ENCODE peak calls at places on chromosomes 4 and X, in four cellular contexts. One of them, this sample, is unnamed.

GRCh38 chr4:121154103-121154515 is 10.0 kb downstream of the TNIP3 start:
- DNase-seq in stimulated activated CD8-positive, alpha-beta memory T cell treated with anti-CD3 and anti-CD28 coated beads, Interleukin-7, amount 100 ng/mL, for 1 hour: no peak
- DNase-seq in NCI-H1694: no peak
- DNase-seq in activated CD8-positive, alpha-beta memory T cell treated with anti-CD3 and anti-CD28 coated beads, Interleukin-2, amount 50 U/mL, for 4 hours: no peak
- DNase-seq in this sample: no peak

GRCh38 chrX:2351321-2351720 is 149.5 kb downstream of the DHRSX start:
- DNase-seq in stimulated activated CD8-positive, alpha-beta memory T cell treated with anti-CD3 and anti-CD28 coated beads, Interleukin-7, amount 100 ng/mL, for 1 hour: no peak
- DNase-seq in NCI-H1694: no peak
- DNase-seq in activated CD8-positive, alpha-beta memory T cell treated with anti-CD3 and anti-CD28 coated beads, Interleukin-2, amount 50 U/mL, for 4 hours: no peak
- DNase-seq in this sample: no peak

GRCh38 chrX:96314974-96315373 is 369.7 kb upstream of the DIAPH2 start:
- DNase-seq in stimulated activated CD8-positive, alpha-beta memory T cell treated with anti-CD3 and anti-CD28 coated beads, Interleukin-7, amount 100 ng/mL, for 1 hour: no peak
- DNase-seq in NCI-H1694: no peak
- DNase-seq in activated CD8-positive, alpha-beta memory T cell treated with anti-CD3 and anti-CD28 coated beads, Interleukin-2, amount 50 U/mL, for 4 hours: no peak
- DNase-seq in this sample: no peak

GRCh38 chr4:53908661-53909078 is 155.7 kb downstream of the CHIC2 start:
- DNase-seq in stimulated activated CD8-positive, alpha-beta memory T cell treated with anti-CD3 and anti-CD28 coated beads, Interleukin-7, amount 100 ng/mL, for 1 hour: no peak
- DNase-seq in NCI-H1694: peak; percentile 8
- DNase-seq in activated CD8-positive, alpha-beta memory T cell treated with anti-CD3 and anti-CD28 coated beads, Interleukin-2, amount 50 U/mL, for 4 hours: no peak
- DNase-seq in this sample: peak; percentile 63

GRCh38 chrX:133265331-133265730 is 47.2 kb upstream of the TFDP3 start:
- DNase-seq in stimulated activated CD8-positive, alpha-beta memory T cell treated with anti-CD3 and anti-CD28 coated beads, Interleukin-7, amount 100 ng/mL, for 1 hour: no peak
- DNase-seq in NCI-H1694: no peak
- DNase-seq in activated CD8-positive, alpha-beta memory T cell treated with anti-CD3 and anti-CD28 coated beads, Interleukin-2, amount 50 U/mL, for 4 hours: no peak
- DNase-seq in this sample: no peak

GRCh38 chr4:13966241-13967195 is 339.0 kb upstream of the BOD1L1 start:
- DNase-seq in stimulated activated CD8-positive, alpha-beta memory T cell treated with anti-CD3 and anti-CD28 coated beads, Interleukin-7, amount 100 ng/mL, for 1 hour: no peak
- DNase-seq in NCI-H1694: no peak
- DNase-seq in activated CD8-positive, alpha-beta memory T cell treated with anti-CD3 and anti-CD28 coated beads, Interleukin-2, amount 50 U/mL, for 4 hours: no peak
- DNase-seq in this sample: no peak

GRCh38 chr4:15469402-15470148 is at the start of gene CC2D2A:
- DNase-seq in stimulated activated CD8-positive, alpha-beta memory T cell treated with anti-CD3 and anti-CD28 coated beads, Interleukin-7, amount 100 ng/mL, for 1 hour: no peak
- DNase-seq in NCI-H1694: no peak
- DNase-seq in activated CD8-positive, alpha-beta memory T cell treated with anti-CD3 and anti-CD28 coated beads, Interleukin-2, amount 50 U/mL, for 4 hours: no peak
- DNase-seq in this sample: peak; percentile 13

GRCh38 chrX:50988649-50989048 is 78.1 kb downstream of the BMP15 start:
- DNase-seq in stimulated activated CD8-positive, alpha-beta memory T cell treated with anti-CD3 and anti-CD28 coated beads, Interleukin-7, amount 100 ng/mL, for 1 hour: no peak
- DNase-seq in NCI-H1694: no peak
- DNase-seq in activated CD8-positive, alpha-beta memory T cell treated with anti-CD3 and anti-CD28 coated beads, Interleukin-2, amount 50 U/mL, for 4 hours: no peak
- DNase-seq in this sample: peak; percentile 13

GRCh38 chr4:3249681-3250437 is 900 bp downstream of the MSANTD1 start:
- DNase-seq in stimulated activated CD8-positive, alpha-beta memory T cell treated with anti-CD3 and anti-CD28 coated beads, Interleukin-7, amount 100 ng/mL, for 1 hour: no peak
- DNase-seq in NCI-H1694: no peak
- DNase-seq in activated CD8-positive, alpha-beta memory T cell treated with anti-CD3 and anti-CD28 coated beads, Interleukin-2, amount 50 U/mL, for 4 hours: no peak
- DNase-seq in this sample: no peak

GRCh38 chrX:118212817-118213183 is 96.2 kb upstream of the KLHL13 start:
- DNase-seq in stimulated activated CD8-positive, alpha-beta memory T cell treated with anti-CD3 and anti-CD28 coated beads, Interleukin-7, amount 100 ng/mL, for 1 hour: no peak
- DNase-seq in NCI-H1694: no peak
- DNase-seq in activated CD8-positive, alpha-beta memory T cell treated with anti-CD3 and anti-CD28 coated beads, Interleukin-2, amount 50 U/mL, for 4 hours: no peak
- DNase-seq in this sample: no peak

GRCh38 chrX:50581405-50581804 is 110.8 kb upstream of the DGKK start:
- DNase-seq in stimulated activated CD8-positive, alpha-beta memory T cell treated with anti-CD3 and anti-CD28 coated beads, Interleukin-7, amount 100 ng/mL, for 1 hour: no peak
- DNase-seq in NCI-H1694: no peak
- DNase-seq in activated CD8-positive, alpha-beta memory T cell treated with anti-CD3 and anti-CD28 coated beads, Interleukin-2, amount 50 U/mL, for 4 hours: no peak
- DNase-seq in this sample: no peak